ENCODE peak calls at places on chromosomes 5 and 9, in five cellular contexts. K, G, S, J and D are unnamed samples.

GRCh38 chr9:96044401-96044800 is 168.9 kb downstream of the ERCC6L2 start:
- DNase-seq in S (no peak), G (no peak), J (no peak), K (no peak), D (no peak)

GRCh38 chr5:168117469-168117868 is 174.0 kb upstream of the WWC1 start:
- DNase-seq in G (no peak), S (no peak), K (no peak), J (no peak), D (no peak)

GRCh38 chr5:178339272-178339671 is 106.7 kb upstream of the PHYKPL start:
- DNase-seq in S (no peak), G (no peak), K (peak), J (no peak), D (peak)

GRCh38 chr5:179758905-179759304 is 26.3 kb downstream of the MAML1 start:
- DNase-seq in K (no peak), J (no peak), G (no peak), S (no peak), D (no peak)

GRCh38 chr5:16321284-16321683 is 141.7 kb upstream of the MARCHF11 start:
- DNase-seq in J (no peak), K (no peak), G (no peak), S (no peak), D (no peak)

GRCh38 chr5:56116599-56117131 is 116.5 kb downstream of the ANKRD55 start:
- DNase-seq in K (peak), S (no peak), G (no peak), J (no peak), D (no peak)

GRCh38 chr9:120928015-120928719 is 1.6 kb upstream of the TRAF1 start:
- DNase-seq in S (peak), G (peak), J (no peak), K (no peak), D (no peak)

GRCh38 chr9:98391884-98392283 is 136.4 kb upstream of the TBC1D2 start:
- DNase-seq in K (no peak), J (no peak), S (no peak), G (no peak), D (no peak)

GRCh38 chr9:74942801-74943200 is 9.9 kb downstream of the C9orf40 start:
- DNase-seq in K (no peak), J (no peak), S (no peak), G (no peak), D (no peak)

GRCh38 chr9:2192356-2192979 is 177.3 kb downstream of the SMARCA2 start:
- DNase-seq in S (no peak), K (no peak), J (no peak), G (no peak), D (no peak)

GRCh38 chr5:160507181-160507811 is 85.6 kb downstream of the PTTG1 start:
- DNase-seq in K (no peak), G (no peak), J (no peak), S (no peak), D (no peak)

GRCh38 chr5:15003511-15003920 is 131.9 kb upstream of the ANKH start:
- DNase-seq in S (peak), G (peak), J (peak), K (peak), D (no peak)

GRCh38 chr5:120454094-120454798 is 9.9 kb upstream of the PRR16 start:
- DNase-seq in S (no peak), G (no peak), K (no peak), J (no peak), D (no peak)

GRCh38 chr5:172782169-172783039 is 11.4 kb upstream of the DUSP1 start:
- DNase-seq in J (no peak), S (no peak), G (no peak), K (no peak), D (no peak)

GRCh38 chr9:89360465-89360864 is 42.2 kb downstream of the SECISBP2 start:
- DNase-seq in G (no peak), S (no peak), K (no peak), J (no peak), D (no peak)

GRCh38 chr5:92927291-92927778 is 653.7 kb downstream of the NR2F1-AS1 start:
- DNase-seq in J (peak), S (no peak), K (no peak), G (no peak), D (no peak)

GRCh38 chr9:86185872-86186271 is 73.6 kb downstream of the C9orf153 start:
- DNase-seq in G (no peak), S (no peak), J (no peak), K (no peak), D (no peak)

GRCh38 chr5:170749911-170750431 is 33.6 kb upstream of the GABRP start:
- DNase-seq in J (no peak), S (peak), G (no peak), K (peak), D (no peak)

GRCh38 chr9:135787776-135788575 is 86.0 kb downstream of the KCNT1 start:
- DNase-seq in S (no peak), G (no peak), J (no peak), K (no peak), D (no peak)

GRCh38 chr9:1938675-1939170 is 76.4 kb upstream of the SMARCA2 start:
- DNase-seq in J (no peak), K (no peak), G (no peak), S (no peak), D (no peak)

DNA sequence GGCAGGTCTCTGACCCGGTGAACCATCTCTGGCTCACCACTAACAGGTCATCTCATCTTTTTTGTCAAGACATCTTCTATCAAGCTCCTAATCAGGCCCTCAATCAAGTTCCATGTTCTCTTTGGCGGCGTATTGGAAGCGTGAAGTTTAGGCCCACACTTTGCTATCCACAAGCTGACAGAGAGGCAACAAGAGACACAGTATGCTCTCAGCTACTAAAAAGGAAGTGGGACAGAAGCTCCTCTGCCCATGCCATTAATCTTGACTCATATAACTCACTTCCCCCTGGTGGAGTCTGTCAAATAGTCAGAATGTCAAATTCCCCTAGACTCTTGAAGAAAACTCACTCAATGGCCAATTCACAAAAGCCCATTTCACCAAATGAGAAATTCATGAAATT is 77.6 kb upstream of the TMC1 start:
- DNase-seq in G (no peak), J (no peak), K (no peak), S (no peak), D (no peak)
- TF ChIP-seq CTCF in G (no peak), J (no peak), K (no peak), S (no peak), D (peak)

DNA sequence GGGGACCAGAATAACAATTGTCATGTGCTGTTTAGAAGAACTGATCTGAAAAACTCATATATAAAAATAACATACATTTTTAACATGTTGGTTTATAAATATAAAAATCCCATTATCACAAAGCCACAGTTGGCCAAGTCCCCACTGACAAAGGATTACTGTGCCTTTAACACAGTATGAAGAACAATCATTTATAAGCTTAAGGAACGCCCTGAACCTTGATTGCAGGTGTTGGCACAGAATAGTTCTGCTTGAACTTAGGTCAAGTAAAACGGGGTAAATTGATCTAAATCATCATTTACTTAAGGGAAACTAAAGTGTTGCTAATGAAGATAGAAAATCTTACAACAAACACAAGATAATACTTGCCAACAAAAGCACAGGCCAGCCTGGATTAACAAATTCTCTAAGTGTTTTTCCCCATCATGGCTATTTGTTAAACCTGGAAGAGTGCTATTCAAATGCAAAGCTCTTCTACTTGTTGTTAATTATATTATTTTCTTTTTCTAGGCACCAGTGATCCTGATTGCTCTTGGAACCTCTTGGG is 46.1 kb downstream of the ASTN2 start:
- DNase-seq in S (no peak), K (no peak), G (no peak), J (no peak), D (no peak)
- TF ChIP-seq CTCF in S (no peak), K (no peak), G (no peak), J (no peak), D (no peak)

GRCh38 chr9:127360829-127361228 is 36.1 kb upstream of the SLC2A8 start:
- DNase-seq in S (no peak), K (no peak), G (no peak), J (peak), D (no peak)
- TF ChIP-seq CTCF in S (peak), K (no peak), G (no peak), J (no peak), D (no peak)

GRCh38 chr9:35380016-35380415 is 109.9 kb upstream of the RUSC2 start:
- DNase-seq in S (no peak), K (no peak), J (no peak), G (no peak), D (no peak)

GRCh38 chr9:35380619-35381018 is 109.3 kb upstream of the RUSC2 start:
- DNase-seq in J (no peak), S (no peak), K (no peak), G (no peak), D (no peak)

GRCh38 chr9:35385042-35385441 is 104.9 kb upstream of the RUSC2 start:
- DNase-seq in J (no peak), K (no peak), S (no peak), G (no peak), D (no peak)
- TF ChIP-seq CTCF in J (no peak), K (peak), S (no peak), G (no peak), D (peak)

GRCh38 chr9:78210841-78211301 is 25.0 kb upstream of the CEP78 start:
- DNase-seq in K (no peak), S (no peak), J (no peak), G (no peak), D (no peak)

GRCh38 chr9:78207319-78207718 is 28.6 kb upstream of the CEP78 start:
- DNase-seq in K (no peak), G (no peak), J (no peak), S (no peak), D (no peak)

GRCh38 chr9:78212868-78213267 is 23.0 kb upstream of the CEP78 start:
- DNase-seq in S (no peak), G (no peak), J (no peak), K (no peak), D (no peak)

GRCh38 chr9:78213696-78214095 is 22.2 kb upstream of the CEP78 start:
- DNase-seq in J (no peak), K (no peak), S (no peak), G (no peak), D (no peak)

GRCh38 chr9:78209127-78209526 is 26.7 kb upstream of the CEP78 start:
- DNase-seq in G (no peak), J (no peak), K (no peak), S (no peak), D (no peak)
- TF ChIP-seq CTCF in G (no peak), J (no peak), K (no peak), S (no peak), D (no peak)

GRCh38 chr5:151937851-151938250 is 13.2 kb upstream of the GLRA1 start:
- DNase-seq in G (no peak), S (no peak), J (no peak), K (no peak), D (no peak)
- TF ChIP-seq CTCF in G (no peak), S (no peak), J (no peak), K (no peak), D (no peak)

DNA sequence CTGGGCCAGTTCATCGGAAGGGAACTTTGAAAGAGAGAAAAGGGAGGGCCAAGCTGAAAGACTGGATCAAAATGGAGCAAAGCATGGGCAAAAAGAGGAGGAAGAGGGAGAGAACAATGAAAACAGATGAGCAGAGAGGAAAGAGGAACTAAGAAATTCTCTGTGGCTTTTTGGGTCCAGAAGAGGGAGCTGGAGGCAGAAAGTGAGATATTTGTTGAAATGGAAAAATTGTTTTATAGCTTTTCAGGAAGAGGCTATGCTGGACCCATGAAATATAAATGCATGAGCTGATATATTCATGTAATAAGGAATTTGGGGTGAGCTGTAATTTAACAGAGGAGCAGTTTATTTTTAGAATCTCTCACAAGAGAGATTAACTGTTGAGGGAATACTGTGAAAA is 457.3 kb downstream of the DMAC1 start:
- DNase-seq in G (no peak), S (no peak), K (no peak), J (no peak), D (no peak)
- TF ChIP-seq CTCF in G (no peak), S (no peak), K (peak), J (no peak), D (peak)

GRCh38 chr5:135741040-135741439 is 93.4 kb upstream of the SLC25A48 start:
- DNase-seq in G (no peak), K (no peak), S (peak), J (no peak), D (no peak)
- TF ChIP-seq CTCF in G (no peak), K (no peak), S (no peak), J (no peak), D (peak)

DNA sequence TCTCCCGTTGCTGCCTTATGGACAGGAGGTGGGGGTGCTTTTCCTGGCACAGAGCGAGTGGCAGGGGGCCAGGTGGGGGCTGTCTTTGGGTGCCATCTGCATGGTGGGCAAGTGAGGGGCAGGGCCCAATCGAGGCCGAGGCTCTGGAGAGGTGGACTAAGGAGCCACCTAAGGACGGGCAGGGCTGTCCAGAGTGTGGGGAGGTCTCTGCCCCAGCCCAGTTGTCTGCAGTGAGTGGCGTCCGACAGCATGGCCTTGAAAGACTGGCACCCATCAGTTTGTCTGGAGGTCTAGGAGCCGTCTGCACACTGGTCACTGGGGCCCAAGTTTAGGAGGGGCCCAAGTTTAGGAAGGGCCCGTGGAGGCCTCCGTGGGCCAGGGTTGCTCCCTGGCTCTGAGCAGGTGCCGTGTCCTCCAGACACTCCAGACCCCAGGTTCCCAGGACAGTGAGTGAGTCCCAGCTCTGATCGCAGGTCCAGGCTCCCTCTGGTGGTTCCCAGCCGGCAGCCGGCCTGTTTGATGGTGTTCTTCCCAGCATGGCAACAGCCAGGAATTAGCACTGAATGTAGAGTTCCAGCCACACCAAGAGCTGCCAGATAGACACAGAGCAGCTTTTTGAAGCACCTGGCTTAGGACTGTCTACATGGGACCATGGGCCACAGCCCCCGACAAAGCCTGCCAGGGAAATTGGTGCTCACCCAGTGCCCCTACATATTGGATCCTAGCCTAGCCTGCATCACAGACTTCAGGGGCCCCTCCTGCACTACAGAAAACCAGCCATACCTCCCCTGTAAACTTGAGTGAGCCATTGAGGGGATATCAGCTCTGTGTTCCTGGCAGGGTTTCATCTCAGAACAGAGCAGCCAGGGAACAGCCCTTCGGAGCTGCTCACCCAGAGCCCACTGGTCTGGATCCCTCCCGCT is 120.9 kb downstream of the WNK2 start:
- DNase-seq in J (peak), S (peak), K (no peak), G (no peak), D (peak)
- TF ChIP-seq CTCF in J (peak), S (no peak), K (peak), G (peak), D (peak)

GRCh38 chr5:131361677-131362315 is 97.9 kb downstream of the CDC42SE2 start:
- DNase-seq in J (no peak), K (no peak), S (no peak), G (no peak), D (no peak)

GRCh38 chr5:131364507-131365050 is 100.7 kb downstream of the CDC42SE2 start:
- DNase-seq in K (no peak), J (no peak), S (no peak), G (no peak), D (no peak)

GRCh38 chr5:131366428-131366827 is 102.6 kb downstream of the CDC42SE2 start:
- DNase-seq in S (no peak), K (no peak), J (no peak), G (no peak), D (no peak)

GRCh38 chr5:131367219-131367860 is 103.5 kb downstream of the CDC42SE2 start:
- DNase-seq in J (no peak), K (no peak), S (no peak), G (no peak), D (no peak)

DNA sequence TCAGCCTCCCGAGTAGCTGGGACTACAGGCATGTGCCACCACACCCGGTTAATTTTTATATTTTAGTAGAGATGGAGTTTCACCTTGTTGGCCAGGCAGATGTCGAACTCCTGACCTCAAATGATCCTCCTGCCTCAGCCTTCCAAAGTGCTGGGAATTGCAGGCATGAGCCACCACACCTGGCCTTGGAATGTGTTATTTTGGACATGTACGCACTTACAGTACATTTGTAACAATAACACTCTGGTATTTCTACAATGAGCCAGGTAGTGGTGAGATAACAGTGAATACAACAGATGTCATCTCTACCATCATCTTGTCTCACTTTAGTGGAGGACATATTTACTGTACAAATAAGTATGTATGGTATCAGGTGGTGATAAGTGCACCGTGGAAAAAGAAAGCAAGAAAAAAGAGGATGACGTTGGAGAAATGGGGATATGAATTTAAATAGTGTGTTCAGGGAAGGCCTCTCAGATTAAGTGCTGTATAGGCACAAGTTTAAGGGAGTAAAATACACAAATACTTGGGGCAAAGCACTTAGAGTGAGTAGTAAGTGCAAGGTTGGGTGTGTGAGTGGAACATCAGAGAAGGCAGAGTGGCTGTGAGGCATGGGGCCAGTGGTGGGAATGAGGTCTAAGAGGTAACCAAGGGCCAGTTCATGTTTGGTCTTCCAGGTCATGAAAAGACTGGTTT is 100.1 kb downstream of the CDC42SE2 start:
- DNase-seq in S (no peak), J (no peak), G (no peak), K (no peak), D (no peak)
- TF ChIP-seq CTCF in S (no peak), J (no peak), G (no peak), K (no peak), D (no peak)